ENCODE peak calls at places on chromosomes 5 and 9, in seven cellular contexts. Z is tibial artery; D is stimulated activated CD4-positive, alpha-beta T cell treated with anti-CD3 and anti-CD28 coated beads, Interleukin-4, amount 100 ng/mL, for 4 hours; X is left ventricle myocardium inferior; P is T follicular helper cell; K is NCI-H774; O is iPS DF 19.7. V is an unnamed sample.

GRCh38 chr5:76715734-76716455 is at the start of gene F2R:
- DNase-seq in X (peak), P (peak), D (peak), K (no peak), O (no peak), Z (peak), V (peak)

GRCh38 chr5:118857700-118858099 is 130.6 kb downstream of the DTWD2 start:
- DNase-seq in O (no peak), D (no peak), P (no peak), Z (no peak), K (no peak), X (no peak), V (peak)

GRCh38 chr5:179438461-179438860 is 93.2 kb upstream of the ADAMTS2 start:
- DNase-seq in P (no peak), D (no peak), Z (no peak), O (no peak), K (no peak), X (no peak), V (no peak)

GRCh38 chr5:99032234-99033013 is 103.6 kb upstream of the CHD1 start:
- DNase-seq in D (peak), K (peak), O (peak), X (peak), Z (peak), P (no peak), V (peak)

GRCh38 chr9:18847576-18848275 is 185.3 kb downstream of the SAXO1 start:
- DNase-seq in P (no peak), D (no peak), O (no peak), K (no peak), X (no peak), Z (no peak), V (no peak)

GRCh38 chr5:177130211-177131018 is 3.2 kb upstream of the NSD1 start:
- DNase-seq in D (no peak), X (no peak), Z (no peak), P (no peak), K (no peak), O (no peak), V (no peak)

GRCh38 chr5:13809921-13810320 is 134.6 kb downstream of the DNAH5 start:
- DNase-seq in O (no peak), P (no peak), K (no peak), Z (no peak), X (no peak), D (no peak), V (no peak)

GRCh38 chr9:79572032-79572890 is 496 bp downstream of the TLE4 start:
- DNase-seq in X (peak), K (no peak), Z (peak), O (no peak), D (peak), P (peak), V (peak)

GRCh38 chr5:140107312-140108092 is 6.4 kb upstream of the PURA start:
- DNase-seq in O (no peak), Z (peak), D (peak), X (peak), K (peak), P (peak), V (peak)

GRCh38 chr5:132260051-132260450 is 2.6 kb downstream of the PDLIM4 start:
- DNase-seq in O (no peak), Z (no peak), D (no peak), X (no peak), K (no peak), P (no peak), V (no peak)

GRCh38 chr5:153601377-153601776 is 110.9 kb downstream of the GRIA1 start:
- DNase-seq in K (no peak), O (no peak), Z (no peak), P (no peak), D (no peak), X (no peak), V (no peak)

GRCh38 chr9:98916660-98917059 is 27.0 kb upstream of the COL15A1 start:
- DNase-seq in D (no peak), P (no peak), Z (peak), O (peak), K (no peak), X (peak), V (no peak)

GRCh38 chr9:13013976-13014375 is 239.2 kb downstream of the LURAP1L start:
- DNase-seq in X (no peak), K (no peak), D (no peak), Z (no peak), P (no peak), O (no peak), V (no peak)

GRCh38 chr5:117945261-117945660 is 1043.1 kb downstream of the DTWD2 start:
- DNase-seq in D (no peak), Z (no peak), K (no peak), O (no peak), P (no peak), X (no peak), V (no peak)

GRCh38 chr9:101388507-101388993 is 3.7 kb upstream of the BAAT start:
- DNase-seq in P (no peak), O (no peak), D (no peak), K (peak), Z (no peak), X (no peak), V (peak)

GRCh38 chr9:7186175-7186574 is 428.4 kb downstream of the KDM4C start:
- DNase-seq in P (no peak), O (no peak), X (no peak), D (no peak), K (no peak), Z (no peak), V (peak)

GRCh38 chr5:172453206-172453985 is 929 bp downstream of the SH3PXD2B start:
- DNase-seq in K (no peak), Z (no peak), O (no peak), X (no peak), P (no peak), D (no peak), V (no peak)

GRCh38 chr5:82111191-82111590 is 139.4 kb downstream of the ATG10 start:
- DNase-seq in X (no peak), P (no peak), K (no peak), Z (no peak), D (no peak), O (no peak), V (peak)

GRCh38 chr9:86687788-86688187 is 259.5 kb downstream of the GAS1 start:
- DNase-seq in O (no peak), P (no peak), Z (no peak), K (no peak), X (no peak), D (no peak), V (no peak)

V was measured in erythroblast.